ENCODE peak calls at places on chromosomes 6 and 20, in seven cellular contexts. B is SK-N-MC, U is mesendoderm, S is endothelial cell of umbilical vein, M is GM23248, A is SK-N-SH, C is neuronal stem cell. L is an unnamed sample.

GRCh38 chr6:83592770-83593394 is 80.5 kb downstream of the PRSS35 start:
- DNase-seq in B (no peak), U (peak; percentile 79), S (peak; percentile 13), M (peak; percentile 38), A (peak; percentile 22), C (no peak), L (peak; percentile 38)

GRCh38 chr20:2907519-2907918 is 34.2 kb downstream of the PTPRA start:
- DNase-seq in B (no peak), U (no peak), S (no peak), M (no peak), A (no peak), C (no peak), L (no peak)

GRCh38 chr6:119035459-119035858 is 43.0 kb downstream of the FAM184A start:
- DNase-seq in B (no peak), U (peak; percentile 91), S (no peak), M (no peak), A (no peak), C (no peak), L (no peak)

GRCh38 chr20:50360218-50360672 is 149.9 kb upstream of the PTPN1 start:
- DNase-seq in B (no peak), U (no peak), S (no peak), M (no peak), A (no peak), C (no peak), L (no peak)

GRCh38 chr6:100343678-100344077 is 121.0 kb downstream of the SIM1 start:
- DNase-seq in B (no peak), U (no peak), S (peak; percentile 38), M (peak; percentile 66), A (no peak), C (no peak), L (peak; percentile 45)

GRCh38 chr6:123415844-123416468 is 220.8 kb downstream of the TRDN start:
- DNase-seq in B (peak; percentile 91), U (peak; percentile 69), S (peak; percentile 56), M (peak; percentile 67), A (peak; percentile 12), C (peak; percentile 47), L (peak; percentile 63)

GRCh38 chr20:33811763-33812672 is 870 bp downstream of the CHMP4B start:
- DNase-seq in B (no peak), U (peak; percentile 46), S (peak; percentile 93), M (peak; percentile 94), A (peak; percentile 48), C (no peak), L (peak; percentile 96)

GRCh38 chr6:129748212-129748900 is 38.4 kb upstream of the ARHGAP18 start:
- DNase-seq in B (no peak), U (peak; percentile 73), S (peak; percentile 28), M (peak; percentile 36), A (no peak), C (no peak), L (peak; percentile 89)

GRCh38 chr6:89454300-89454699 is 21.3 kb downstream of the ANKRD6 start:
- DNase-seq in B (no peak), U (no peak), S (no peak), M (no peak), A (peak; percentile 27), C (no peak), L (no peak)

GRCh38 chr6:13431861-13432465 is 55.4 kb downstream of the GFOD1 start:
- DNase-seq in B (no peak), U (peak; percentile 64), S (peak; percentile 69), M (peak; percentile 35), A (no peak), C (no peak), L (peak; percentile 60)

GRCh38 chr20:40966103-40966502 is 62.5 kb upstream of the TOP1 start:
- DNase-seq in B (no peak), U (peak; percentile 59), S (no peak), M (no peak), A (no peak), C (no peak), L (no peak)

GRCh38 chr6:112253842-112254816 is at the start of gene LAMA4:
- DNase-seq in B (no peak), U (peak; percentile 68), S (peak; percentile 86), M (peak; percentile 83), A (peak; percentile 64), C (peak; percentile 32), L (peak; percentile 62)

GRCh38 chr20:37239026-37239451 is 22.6 kb downstream of the GHRH start:
- DNase-seq in B (no peak), U (no peak), S (no peak), M (no peak), A (no peak), C (no peak), L (peak; percentile 6)

GRCh38 chr6:142702501-142703460 is 242.2 kb downstream of the HIVEP2 start:
- DNase-seq in B (no peak), U (peak; percentile 47), S (peak; percentile 66), M (no peak), A (peak; percentile 83), C (no peak), L (no peak)

GRCh38 chr20:10553326-10553984 is 118.3 kb downstream of the SLX4IP start:
- DNase-seq in B (peak; percentile 58), U (peak; percentile 78), S (peak; percentile 84), M (peak; percentile 85), A (peak; percentile 49), C (peak; percentile 39), L (peak; percentile 77)

GRCh38 chr6:54970337-54970736 is 123.8 kb downstream of the FAM83B start:
- DNase-seq in B (no peak), U (no peak), S (no peak), M (no peak), A (no peak), C (no peak), L (no peak)

GRCh38 chr20:50387996-50388332 is 122.2 kb upstream of the PTPN1 start:
- DNase-seq in B (no peak), U (no peak), S (peak; percentile 28), M (no peak), A (no peak), C (no peak), L (no peak)

GRCh38 chr6:110826236-110827129 is 11.2 kb upstream of the CDK19 start:
- DNase-seq in B (no peak), U (peak; percentile 4), S (no peak), M (peak; percentile 37), A (no peak), C (no peak), L (peak; percentile 45)

GRCh38 chr6:45504947-45505346 is 127.2 kb upstream of the SUPT3H start:
- DNase-seq in B (no peak), U (peak; percentile 93), S (peak; percentile 50), M (peak; percentile 74), A (no peak), C (peak; percentile 49), L (peak; percentile 92)

GRCh38 chr20:19223640-19224039 is 11.2 kb downstream of the SLC24A3 start:
- DNase-seq in B (no peak), U (no peak), S (no peak), M (no peak), A (no peak), C (no peak), L (no peak)

GRCh38 chr6:73513496-73513854 is 7.4 kb downstream of the EEF1A1 start:
- DNase-seq in B (no peak), U (no peak), S (peak; percentile 30), M (peak; percentile 36), A (no peak), C (no peak), L (peak; percentile 48)

GRCh38 chr20:59866338-59866737 is 67.1 kb downstream of the SYCP2 start:
- DNase-seq in B (no peak), U (no peak), S (no peak), M (peak; percentile 10), A (no peak), C (no peak), L (no peak)

GRCh38 chr20:59783020-59784010 is 150.1 kb downstream of the SYCP2 start:
- DNase-seq in B (peak; percentile 2), U (peak; percentile 84), S (peak; percentile 10), M (peak; percentile 56), A (peak; percentile 82), C (peak; percentile 77), L (no peak)

GRCh38 chr20:4160761-4161305 is 145.5 kb upstream of the RNF24 start:
- DNase-seq in B (peak; percentile 32), U (no peak), S (no peak), M (no peak), A (no peak), C (no peak), L (peak; percentile 87)

GRCh38 chr20:30486103-30486478 is 771.4 kb upstream of the DEFB115 start:
- DNase-seq in B (no peak), U (no peak), S (no peak), M (no peak), A (no peak), C (no peak), L (no peak)

GRCh38 chr20:61756446-61756845 is 309.2 kb downstream of the TAF4 start:
- DNase-seq in B (no peak), U (peak; percentile 37), S (no peak), M (no peak), A (no peak), C (no peak), L (no peak)

DNA sequence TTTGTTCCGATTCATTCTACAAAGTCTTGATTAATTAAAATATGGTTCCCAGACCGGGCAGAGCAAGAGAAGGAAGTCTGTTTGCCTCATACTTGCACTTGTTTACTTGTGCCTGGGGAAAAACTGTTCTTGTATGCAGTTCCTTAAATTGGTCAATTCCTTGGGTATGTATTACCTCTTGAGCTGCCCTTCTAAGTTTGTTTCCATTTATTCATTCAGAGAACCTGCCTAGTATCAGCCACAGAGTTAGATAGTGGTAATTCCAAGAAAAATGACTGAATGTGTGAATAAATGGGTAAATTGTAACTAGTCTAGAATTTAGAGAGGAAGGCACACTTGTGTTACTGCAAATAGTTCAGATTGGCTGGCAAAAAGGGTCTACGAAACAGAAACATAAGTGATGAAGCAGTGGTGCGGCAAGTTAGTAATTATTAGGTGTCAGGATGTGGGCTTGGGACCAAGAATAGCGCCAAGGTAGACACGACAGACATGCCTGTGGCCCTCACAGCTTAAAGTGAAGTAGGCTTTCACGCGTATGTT is 525 bp upstream of the MAK start:
- DNase-seq in B (no peak), U (no peak), S (no peak), M (no peak), A (no peak), C (no peak), L (no peak)
- H3K9ac ChIP-seq in B (peak overlapping the region; percentile 4), U (no peak overlapping the region), S (no peak overlapping the region), M (no peak overlapping the region), A (peak overlapping the region; percentile 66), C (no peak overlapping the region), L (peak overlapping the region; percentile 90)

GRCh38 chr20:13510837-13511488 is 127.8 kb downstream of the TASP1 start:
- DNase-seq in B (no peak), U (no peak), S (no peak), M (peak; percentile 70), A (no peak), C (no peak), L (no peak)
- H3K9ac ChIP-seq in B (no peak overlapping the region), U (no peak overlapping the region), S (no peak overlapping the region), M (no peak overlapping the region), A (no peak overlapping the region), C (no peak overlapping the region), L (peak overlapping the region; percentile 17)

DNA sequence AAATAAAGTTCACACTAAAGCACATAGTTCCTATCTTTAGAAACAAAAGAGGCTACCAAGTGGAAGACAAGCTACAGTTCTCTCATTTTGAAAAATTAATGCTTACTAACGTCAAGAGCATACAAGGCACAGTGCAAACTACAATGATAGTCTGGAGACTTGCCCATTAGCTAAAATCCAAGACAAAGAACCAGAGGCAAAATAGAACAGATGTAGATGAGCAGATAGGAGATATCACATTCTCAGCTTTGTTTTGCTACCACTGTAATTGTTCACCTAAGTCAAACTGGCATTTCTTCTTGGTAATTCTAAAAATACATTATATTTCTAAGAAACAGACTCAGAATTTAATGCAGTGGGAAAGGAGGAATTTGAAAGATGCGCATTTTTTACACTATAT is 5.2 kb downstream of the TMEM30A start:
- DNase-seq in B (no peak), U (no peak), S (peak; percentile 84), M (no peak), A (peak; percentile 30), C (no peak), L (no peak)
- H3K9ac ChIP-seq in B (no peak overlapping the region), U (no peak overlapping the region), S (no peak overlapping the region), M (no peak overlapping the region), A (no peak overlapping the region), C (no peak overlapping the region), L (peak overlapping the region; percentile 98)

GRCh38 chr6:41677430-41678045 is 39.3 kb downstream of the MDFI start:
- DNase-seq in B (no peak), U (no peak), S (no peak), M (no peak), A (no peak), C (no peak), L (no peak)
- H3K9ac ChIP-seq in B (no peak overlapping the region), U (peak overlapping the region; percentile 30), S (no peak overlapping the region), M (no peak overlapping the region), A (no peak overlapping the region), C (no peak overlapping the region), L (no peak overlapping the region)